ENCODE peak calls at places on chromosomes 6 and 20, in eight cellular contexts. T is mammary epithelial cell; Y is anterior cingulate cortex; B is GM10248; F is ELR; N is stimulated activated CD8-positive, alpha-beta memory T cell treated with anti-CD3 and anti-CD28 coated beads, Interleukin-7, amount 100 ng/mL, for 4 hours; U is NCI-H1092; E is non-pigmented ciliary epithelial cell. R is an unnamed sample.

GRCh38 chr20:8837396-8837795 is 231.5 kb upstream of the PLCB4 start:
- DNase-seq in B (no peak), Y (no peak), U (no peak), F (peak), T (peak), N (no peak), E (peak), R (peak)

GRCh38 chr20:47354710-47355488 is 1.6 kb downstream of the ZMYND8 start:
- DNase-seq in U (no peak), B (no peak), F (peak), N (no peak), E (no peak), Y (no peak), T (peak), R (no peak)

GRCh38 chr6:32836873-32837272 is 1.7 kb downstream of the TAP2 start:
- DNase-seq in Y (no peak), N (no peak), T (no peak), U (no peak), F (no peak), E (no peak), B (no peak), R (no peak)

GRCh38 chr6:33632603-33633039 is 11.5 kb downstream of the ITPR3 start:
- DNase-seq in F (peak), N (no peak), U (no peak), B (peak), T (peak), Y (no peak), E (no peak), R (no peak)

GRCh38 chr20:45098096-45098773 is 2.7 kb downstream of the KCNS1 start:
- DNase-seq in F (no peak), U (no peak), T (no peak), N (no peak), E (no peak), B (no peak), Y (no peak), R (peak)

GRCh38 chr6:138817799-138818198 is 21.9 kb downstream of the ECT2L start:
- DNase-seq in E (peak), F (peak), N (no peak), T (peak), Y (no peak), U (no peak), B (peak), R (peak)

GRCh38 chr6:2810092-2810671 is 31.5 kb downstream of the SERPINB1 start:
- DNase-seq in U (no peak), E (no peak), F (peak), B (no peak), T (peak), Y (no peak), N (no peak), R (no peak)

GRCh38 chr6:170056329-170056728 is 234.5 kb downstream of the DLL1 start:
- DNase-seq in F (no peak), N (no peak), U (no peak), E (no peak), Y (no peak), B (no peak), T (no peak), R (no peak)

GRCh38 chr6:136244061-136244616 is 6.0 kb downstream of the MTFR2 start:
- DNase-seq in N (no peak), T (no peak), E (no peak), U (no peak), Y (no peak), B (no peak), F (peak), R (peak)

GRCh38 chr6:149560736-149561135 is 5.4 kb upstream of the GINM1 start:
- DNase-seq in F (peak), U (no peak), B (no peak), N (no peak), Y (no peak), T (no peak), E (no peak), R (no peak)

GRCh38 chr6:127176175-127176574 is 57.7 kb downstream of the RSPO3 start:
- DNase-seq in E (no peak), Y (no peak), F (peak), U (no peak), T (no peak), B (no peak), N (no peak), R (peak)

GRCh38 chr6:125835221-125835744 is 44.5 kb downstream of the NCOA7 start:
- DNase-seq in U (no peak), F (no peak), N (no peak), T (no peak), E (peak), Y (no peak), B (no peak), R (peak)

GRCh38 chr6:74287932-74288331 is 591.9 kb downstream of the CD109 start:
- DNase-seq in T (no peak), Y (no peak), U (no peak), B (no peak), N (no peak), E (no peak), F (no peak), R (no peak)

GRCh38 chr6:96900873-96901272 is 3.2 kb upstream of the NDUFAF4 start:
- DNase-seq in E (no peak), T (no peak), Y (no peak), N (no peak), F (no peak), U (no peak), B (no peak), R (no peak)

GRCh38 chr20:25360631-25361286 is 29.9 kb downstream of the ABHD12 start:
- DNase-seq in N (no peak), E (peak), U (no peak), Y (no peak), T (no peak), B (no peak), F (peak), R (peak)

GRCh38 chr6:87756858-87757257 is 54.8 kb upstream of the AKIRIN2 start:
- DNase-seq in N (peak), T (peak), F (peak), Y (no peak), U (no peak), E (peak), B (peak), R (peak)

GRCh38 chr6:168247456-168248147 is 72.0 kb downstream of the DACT2 start:
- DNase-seq in U (peak), F (no peak), Y (no peak), T (no peak), B (no peak), E (no peak), N (no peak), R (no peak)

GRCh38 chr20:60009318-60009717 is 51.1 kb downstream of the CDH26 start:
- DNase-seq in Y (no peak), F (no peak), E (no peak), U (no peak), N (no peak), T (no peak), B (no peak), R (no peak)

GRCh38 chr6:150739711-150740349 is 125.7 kb upstream of the MTHFD1L start:
- DNase-seq in F (no peak), B (no peak), N (no peak), T (peak), Y (no peak), E (no peak), U (no peak), R (no peak)

GRCh38 chr6:97195117-97195516 is 87.9 kb downstream of the MMS22L start:
- DNase-seq in N (no peak), E (no peak), F (no peak), B (no peak), Y (no peak), U (no peak), T (no peak), R (peak)

GRCh38 chr6:49556429-49556837 is 6.0 kb downstream of the C6orf141 start:
- DNase-seq in U (no peak), F (peak), N (no peak), T (peak), B (no peak), Y (no peak), E (no peak), R (peak)

GRCh38 chr20:25749667-25750066 is 53.0 kb upstream of the ZNF337 start:
- DNase-seq in E (no peak), Y (no peak), N (no peak), U (no peak), F (no peak), B (no peak), T (no peak), R (no peak)

GRCh38 chr6:56899753-56900152 is 55.2 kb upstream of the BEND6 start:
- DNase-seq in T (no peak), U (no peak), E (no peak), N (no peak), F (no peak), B (no peak), Y (no peak), R (no peak)

GRCh38 chr6:168615837-168616236 is 174.9 kb downstream of the SMOC2 start:
- DNase-seq in T (no peak), F (no peak), U (peak), Y (no peak), B (no peak), E (no peak), N (no peak), R (no peak)

GRCh38 chr20:7770578-7770977 is 169.7 kb downstream of the HAO1 start:
- DNase-seq in E (no peak), U (peak), Y (no peak), F (no peak), B (no peak), N (no peak), T (peak), R (peak)

GRCh38 chr6:101853226-101853625 is 459.7 kb downstream of the GRIK2 start:
- DNase-seq in U (no peak), T (no peak), E (no peak), F (no peak), Y (no peak), B (no peak), N (no peak), R (no peak)

GRCh38 chr6:77457720-77458349 is 5.5 kb downstream of the HTR1B start:
- DNase-seq in U (peak), T (peak), B (peak), Y (peak), N (no peak), E (peak), F (peak), R (peak)

GRCh38 chr20:45016089-45016641 is 49.9 kb downstream of the STK4 start:
- DNase-seq in T (no peak), N (no peak), F (no peak), U (no peak), E (no peak), B (no peak), Y (no peak), R (peak)

GRCh38 chr20:2234788-2235187 is 61.0 kb upstream of the TGM3 start:
- DNase-seq in T (no peak), E (no peak), U (peak), F (no peak), B (no peak), N (no peak), Y (peak), R (no peak)

GRCh38 chr6:114747995-114748625 is 405.3 kb upstream of the HS3ST5 start:
- DNase-seq in E (peak), U (peak), T (peak), F (peak), N (no peak), B (peak), Y (peak), R (peak)

R was measured in astrocyte.